ENCODE peak calls at places on chromosomes 11 and 22, in eight cellular contexts. P is psoas muscle; B is SK-N-SH treated with all-trans-retinoic acid at 6 μM for 48 hours; U is central memory CD8-positive, alpha-beta T cell; W is left cardiac atrium; S is upper lobe of left lung; H is aorta; F is T-cell. Z is an unnamed sample.

GRCh38 chr22:35581023-35581413 is 36.1 kb downstream of the MB start:
- ATAC-seq in H (no peak), U (no peak), P (no peak), W (no peak), S (no peak), F (no peak), B (no peak), Z (no peak)

GRCh38 chr11:68503792-68504191 is 43.2 kb downstream of the PPP6R3 start:
- ATAC-seq in P (no peak), U (no peak), B (no peak), S (peak; percentile 38), H (no peak), F (no peak), W (no peak), Z (no peak)

GRCh38 chr11:16402654-16403447 is 46.5 kb upstream of the SOX6 start:
- ATAC-seq in W (no peak), F (no peak), S (no peak), P (no peak), H (no peak), U (no peak), B (no peak), Z (no peak)

GRCh38 chr22:25853902-25854301 is 111.9 kb downstream of the MYO18B start:
- ATAC-seq in U (no peak), S (no peak), P (no peak), W (no peak), F (no peak), H (no peak), B (no peak), Z (no peak)

GRCh38 chr11:17734418-17734911 is at the start of gene KCNC1:
- ATAC-seq in P (peak; percentile 3), W (peak; percentile 53), B (peak; percentile 11), H (no peak), U (no peak), F (no peak), S (peak; percentile 48), Z (no peak)

GRCh38 chr11:16958833-16959232 is 55.4 kb downstream of the PLEKHA7 start:
- ATAC-seq in B (no peak), H (no peak), S (no peak), W (no peak), F (no peak), U (no peak), P (no peak), Z (no peak)

GRCh38 chr11:112044961-112045360 is 19.8 kb downstream of the DLAT start:
- ATAC-seq in P (peak; percentile 5), B (no peak), H (no peak), W (no peak), S (no peak), F (no peak), U (no peak), Z (no peak)

GRCh38 chr11:112195906-112196305 is 20.6 kb downstream of the BCO2 start:
- ATAC-seq in B (no peak), W (no peak), S (peak; percentile 82), U (no peak), F (no peak), P (no peak), H (no peak), Z (no peak)

GRCh38 chr11:8067929-8068575 is 13.0 kb upstream of the TUB start:
- ATAC-seq in P (no peak), B (peak; percentile 12), H (peak; percentile 8), F (no peak), U (no peak), S (no peak), W (no peak), Z (no peak)

GRCh38 chr22:39243443-39244072 is 1.2 kb downstream of the PDGFB start:
- ATAC-seq in B (peak; percentile 38), P (peak; percentile 12), F (no peak), S (no peak), H (peak; percentile 12), U (no peak), W (no peak), Z (no peak)

GRCh38 chr22:35528967-35529366 is 11.7 kb upstream of the RASD2 start:
- ATAC-seq in B (no peak), F (no peak), H (no peak), U (no peak), W (no peak), S (no peak), P (no peak), Z (no peak)

GRCh38 chr22:32754413-32755041 is 47.0 kb upstream of the TIMP3 start:
- ATAC-seq in U (no peak), B (no peak), F (no peak), S (peak; percentile 84), H (peak; percentile 61), P (peak; percentile 88), W (peak; percentile 78), Z (no peak)

GRCh38 chr11:134382257-134382656 is 29.8 kb downstream of the B3GAT1 start:
- ATAC-seq in P (no peak), S (no peak), H (no peak), F (no peak), B (no peak), W (no peak), U (no peak), Z (no peak)

GRCh38 chr11:45058344-45058743 is 88.1 kb upstream of the PRDM11 start:
- ATAC-seq in U (no peak), H (no peak), S (peak; percentile 63), B (no peak), F (no peak), P (no peak), W (no peak), Z (no peak)

GRCh38 chr11:116793476-116794096 is 1.9 kb upstream of the APOA5 start:
- ATAC-seq in U (no peak), B (peak; percentile 54), F (no peak), P (no peak), H (no peak), S (no peak), W (no peak), Z (no peak)

GRCh38 chr11:78210000-78210608 is 21.4 kb downstream of the USP35 start:
- ATAC-seq in P (no peak), H (no peak), U (no peak), S (no peak), B (no peak), F (no peak), W (no peak), Z (no peak)

Z was measured in activated CD4-positive, CD25-positive, alpha-beta regulatory T cell treated with anti-CD3 and anti-CD28 coated beads, Interleukin-2, amount 50 U/mL, for 24 hours.